ENCODE peak calls at places on chromosomes 13 and 19, in four cellular contexts. O is cardiac fibroblast, R is GM23338, N is thoracic aorta. U is an unnamed sample.

GRCh38 chr13:32754179-32754578 is 167.9 kb downstream of the PDS5B start:
- DNase-seq in R (no peak), N (no peak), O (no peak), U (no peak)

GRCh38 chr13:30905932-30906383 is at the start of gene MEDAG:
- DNase-seq in O (peak), R (no peak), N (peak), U (no peak)

GRCh38 chr13:29507356-29507755 is 88.1 kb downstream of the SLC7A1 start:
- DNase-seq in O (no peak), N (no peak), R (no peak), U (no peak)

GRCh38 chr19:719636-720377 is 11.1 kb downstream of the PALM start:
- DNase-seq in O (no peak), N (no peak), R (peak), U (peak)

GRCh38 chr19:9673912-9674668 is 810 bp downstream of the ZNF562 start:
- DNase-seq in O (peak), R (peak), N (no peak), U (no peak)

GRCh38 chr19:13153627-13154240 is 3.5 kb downstream of the IER2 start:
- DNase-seq in R (peak), O (peak), N (no peak), U (no peak)

GRCh38 chr19:58396691-58397532 is 1.5 kb downstream of the RNF225 start:
- DNase-seq in R (peak), O (no peak), N (no peak), U (no peak)

GRCh38 chr13:42875448-42876269 is 94.3 kb downstream of the FAM216B start:
- DNase-seq in N (no peak), O (peak), R (peak), U (peak)

GRCh38 chr13:78323848-78324247 is 279.5 kb downstream of the POU4F1 start:
- DNase-seq in N (no peak), O (peak), R (no peak), U (no peak)

GRCh38 chr19:38892841-38893240 is 6.6 kb downstream of the SIRT2 start:
- DNase-seq in O (no peak), N (no peak), R (peak), U (no peak)

GRCh38 chr13:22014469-22014868 is 343.6 kb downstream of the FGF9 start:
- DNase-seq in O (no peak), R (no peak), N (no peak), U (no peak)

GRCh38 chr19:42473686-42474085 is 30.9 kb upstream of the CXCL17 start:
- DNase-seq in O (no peak), N (no peak), R (peak), U (no peak)

GRCh38 chr13:65560936-65561335 is 1669.2 kb downstream of the PCDH9 start:
- DNase-seq in N (no peak), O (no peak), R (no peak), U (no peak)

GRCh38 chr19:55443045-55443823 is at the start of gene SHISA7:
- DNase-seq in O (no peak), R (peak), N (no peak), U (peak)

GRCh38 chr19:55316646-55317045 is 8.5 kb downstream of the TMEM150B start:
- DNase-seq in R (peak), N (no peak), O (no peak), U (peak)

GRCh38 chr13:68727165-68727564 is 1380.5 kb upstream of the ATXN8OS start:
- DNase-seq in N (no peak), O (no peak), R (no peak), U (no peak)

GRCh38 chr19:39155114-39155700 is 29.6 kb downstream of the PAK4 start:
- DNase-seq in R (peak), O (no peak), N (no peak), U (no peak)

GRCh38 chr19:55197531-55197930 is 11.8 kb downstream of the PTPRH start:
- DNase-seq in O (peak), N (no peak), R (peak), U (no peak)

GRCh38 chr13:44718467-44718866 is 142.3 kb upstream of the TSC22D1 start:
- DNase-seq in N (no peak), R (peak), O (no peak), U (no peak)

GRCh38 chr13:44715287-44716224 is 139.4 kb upstream of the TSC22D1 start:
- DNase-seq in R (no peak), O (no peak), N (no peak), U (peak)

DNA sequence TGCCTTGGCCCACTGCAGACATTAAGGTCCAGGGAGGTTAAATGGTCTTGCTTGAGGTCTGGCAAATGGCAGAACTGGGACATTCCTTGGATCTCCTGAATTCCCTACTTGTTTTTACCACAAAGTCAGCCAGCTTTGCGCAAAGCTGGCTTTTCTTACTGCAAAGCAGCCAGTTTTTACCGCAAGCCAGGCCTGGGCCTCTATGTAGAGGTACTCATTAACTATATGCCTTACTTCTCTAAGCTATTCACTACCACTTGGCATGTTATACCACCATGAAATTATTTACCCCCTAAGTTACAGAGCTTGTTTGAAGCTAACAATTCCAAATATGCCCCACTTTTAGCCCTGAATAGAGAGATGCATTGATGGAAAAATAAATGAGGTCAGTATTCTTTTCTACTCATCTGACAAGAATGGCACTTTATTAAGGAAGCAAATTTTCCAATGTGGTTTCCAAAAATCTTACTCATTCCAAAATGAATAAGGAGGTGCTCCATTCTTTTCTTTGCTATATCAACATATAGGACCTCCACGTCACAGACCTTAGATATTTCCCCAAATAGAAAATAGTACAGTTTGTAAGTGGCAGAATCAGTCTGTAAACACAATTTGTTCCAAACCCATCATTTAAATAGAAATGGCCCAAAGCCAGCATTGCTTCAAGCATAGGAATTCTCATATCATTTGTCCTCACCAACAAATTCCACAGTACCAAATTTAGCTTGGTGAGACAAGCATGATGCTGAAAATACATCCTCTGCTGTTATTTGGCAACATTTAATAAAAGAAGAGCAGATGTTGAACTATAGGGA is 143.9 kb upstream of the TSC22D1 start:
- DNase-seq in R (no peak), N (no peak), O (peak), U (no peak)
- H3K4me3 ChIP-seq in R (no peak), N (peak), O (no peak), U (no peak)

DNA sequence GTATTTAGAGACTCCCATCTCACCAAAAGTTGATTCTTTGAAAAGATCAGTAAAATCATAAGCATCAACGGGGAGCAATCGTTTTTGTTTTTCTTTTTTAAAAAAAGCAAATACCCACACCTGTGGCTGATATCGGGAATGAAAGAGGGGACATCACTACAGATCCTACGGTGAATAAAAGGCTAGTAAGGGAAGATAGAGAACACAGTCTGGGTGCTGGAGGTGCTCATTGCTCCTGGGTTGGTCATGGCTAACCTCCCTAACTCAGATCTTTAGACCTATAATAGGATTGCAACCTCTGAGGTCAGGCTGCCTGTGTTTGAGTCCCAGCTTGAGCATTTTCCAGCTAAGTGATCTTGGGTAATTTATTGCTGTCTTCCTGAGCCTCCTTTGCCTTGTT is 1.1 kb downstream of the EHD2 start:
- DNase-seq in N (no peak), O (no peak), R (no peak), U (no peak)
- H3K4me3 ChIP-seq in N (peak), O (peak), R (peak), U (peak)

DNA sequence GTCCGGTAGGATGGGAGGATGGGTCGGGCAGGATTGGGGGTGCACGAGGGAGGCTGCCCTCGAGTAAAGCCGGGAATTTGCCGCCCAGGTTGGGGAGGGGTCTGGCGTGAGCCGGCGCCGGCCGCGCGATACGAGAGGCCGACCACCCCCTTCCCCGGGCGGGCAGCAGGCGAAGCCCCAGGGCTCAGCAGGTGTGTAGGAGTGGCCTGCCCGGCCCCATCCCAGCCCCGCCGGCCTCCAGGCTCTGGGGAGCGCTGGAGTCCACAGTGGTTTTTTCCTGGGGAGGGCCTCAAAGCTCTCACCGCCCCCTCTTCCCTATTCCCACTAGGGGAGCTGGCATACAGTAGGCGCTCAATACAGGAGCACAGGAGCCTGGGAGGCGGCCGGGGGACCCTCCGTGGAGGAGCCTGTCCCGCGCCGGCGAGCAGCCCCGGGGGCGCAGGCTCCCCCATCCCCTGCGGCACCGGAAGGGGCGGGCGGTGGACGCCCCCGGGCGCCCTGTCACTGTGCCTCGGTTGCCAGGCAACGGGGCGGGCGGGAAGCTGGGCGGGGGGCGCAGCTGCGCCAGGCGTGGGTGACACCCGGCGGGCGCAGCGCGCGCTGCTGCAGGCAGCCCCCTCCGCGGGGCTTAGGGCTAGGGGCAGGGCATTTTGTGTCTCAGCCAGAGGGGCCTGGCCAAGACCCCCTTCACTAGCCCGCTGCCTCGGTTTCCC is 3.5 kb upstream of the REXO1 start:
- DNase-seq in N (no peak), O (no peak), R (peak), U (no peak)
- H3K4me3 ChIP-seq in N (no peak), O (no peak), R (peak), U (no peak)

GRCh38 chr19:30807263-30807662 is 435.1 kb downstream of the ZNF536 start:
- DNase-seq in N (no peak), O (no peak), R (no peak), U (no peak)

GRCh38 chr19:30799854-30800755 is 427.9 kb downstream of the ZNF536 start:
- DNase-seq in O (no peak), R (peak), N (no peak), U (no peak)

DNA sequence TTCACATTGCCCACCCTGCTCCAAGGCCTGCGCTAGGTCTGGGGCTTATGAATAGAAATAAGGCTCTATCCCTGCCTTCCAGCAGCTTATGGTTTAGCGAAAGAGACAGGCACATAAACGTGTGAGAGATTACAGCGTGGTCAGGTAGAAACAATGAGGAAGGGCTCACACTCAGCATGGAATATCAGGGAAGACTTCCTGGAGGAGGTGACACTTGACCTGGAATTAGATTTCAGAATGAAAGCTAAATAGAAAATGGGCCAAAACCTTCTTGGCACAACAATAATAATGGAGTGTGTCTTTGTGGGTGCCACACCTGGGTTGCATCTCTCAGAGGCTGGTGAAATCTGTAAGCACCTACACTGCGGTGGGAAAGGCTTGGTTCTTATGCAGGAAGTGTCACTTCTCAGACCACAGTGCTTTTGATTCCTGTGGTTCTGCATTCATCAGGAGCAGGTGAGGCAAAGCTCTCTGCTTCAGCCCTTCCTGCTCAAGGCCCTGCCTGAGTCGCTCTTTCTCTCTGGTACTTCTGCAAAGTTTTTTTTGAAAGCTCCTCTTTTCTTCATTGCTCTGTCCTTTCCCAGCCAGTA is 430.3 kb downstream of the ZNF536 start:
- DNase-seq in R (no peak), O (no peak), N (no peak), U (no peak)
- H3K4me3 ChIP-seq in R (no peak), O (no peak), N (no peak), U (no peak)

GRCh38 chr19:34360354-34360909 is 4.6 kb upstream of the GPI start:
- DNase-seq in R (no peak), N (no peak), O (no peak), U (no peak)

GRCh38 chr19:34357431-34357830 is 7.6 kb upstream of the GPI start:
- DNase-seq in N (no peak), R (no peak), O (no peak), U (no peak)

GRCh38 chr19:34356875-34357274 is 8.1 kb upstream of the GPI start:
- DNase-seq in N (no peak), R (no peak), O (no peak), U (no peak)

GRCh38 chr19:34359954-34360315 is 5.1 kb upstream of the GPI start:
- DNase-seq in N (no peak), R (no peak), O (no peak), U (no peak)

GRCh38 chr19:34359140-34359953 is 5.6 kb upstream of the GPI start:
- DNase-seq in O (peak), R (peak), N (peak), U (peak)
- H3K4me3 ChIP-seq in O (peak), R (peak), N (peak), U (peak)

GRCh38 chr13:112885242-112885781 is 83.7 kb upstream of the MCF2L start:
- DNase-seq in N (no peak), R (no peak), O (no peak), U (no peak)

GRCh38 chr13:112883241-112883945 is 85.6 kb upstream of the MCF2L start:
- DNase-seq in O (no peak), N (no peak), R (no peak), U (no peak)

GRCh38 chr13:112887557-112887991 is 81.4 kb upstream of the MCF2L start:
- DNase-seq in R (no peak), O (no peak), N (no peak), U (no peak)

GRCh38 chr13:112887151-112887550 is 81.9 kb upstream of the MCF2L start:
- DNase-seq in N (no peak), R (no peak), O (no peak), U (no peak)

GRCh38 chr13:112885782-112886268 is 83.2 kb upstream of the MCF2L start:
- DNase-seq in O (peak), R (peak), N (no peak), U (peak)
- H3K4me3 ChIP-seq in O (peak), R (no peak), N (peak), U (peak)

DNA sequence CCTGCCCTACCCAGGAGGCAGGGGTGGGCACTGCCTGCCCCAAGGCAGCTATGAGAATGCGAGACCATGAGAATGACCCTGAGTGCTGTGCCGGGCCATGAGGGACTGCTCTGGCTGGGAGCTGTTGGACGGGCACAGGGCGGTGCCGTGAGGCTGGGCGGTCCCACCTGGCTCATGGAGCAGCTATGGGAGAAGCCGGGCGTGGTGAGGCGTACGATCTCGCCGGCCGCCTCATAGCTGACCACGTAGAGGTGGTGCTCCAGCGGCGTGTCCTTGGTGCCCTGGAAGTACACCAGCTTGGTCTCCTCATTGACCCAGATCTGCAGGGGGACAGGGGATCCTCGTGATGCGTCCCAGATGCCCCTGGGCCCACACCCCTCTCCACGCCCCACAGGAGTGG is 19.3 kb upstream of the MYDGF start:
- DNase-seq in O (no peak), R (no peak), N (no peak), U (no peak)
- H3K4me3 ChIP-seq in O (no peak), R (no peak), N (no peak), U (no peak)

U was measured in SK-N-SH.